ENCODE peak calls at places on chromosomes 12 and 14, in nine cellular contexts. N, I, S, H, W, V, T, R and C are unnamed samples.

GRCh38 chr12:120119395-120119973 is 2.9 kb upstream of the RAB35 start:
- DNase-seq in N (no peak), I (peak), S (no peak), H (peak), W (no peak), V (no peak), T (peak), R (no peak), C (no peak)

GRCh38 chr14:104876251-104876699 is 11.2 kb downstream of the CEP170B start:
- DNase-seq in N (peak), I (peak), S (no peak), H (no peak), W (peak), V (peak), T (peak), R (peak), C (no peak)

GRCh38 chr14:57547131-57547530 is 53.5 kb upstream of the CCDC198 start:
- DNase-seq in N (no peak), I (no peak), S (no peak), H (no peak), W (no peak), V (no peak), T (no peak), R (no peak), C (no peak)

GRCh38 chr12:105338954-105339353 is 8.5 kb downstream of the C12orf75 start:
- DNase-seq in N (no peak), I (no peak), S (no peak), H (no peak), W (no peak), V (no peak), T (no peak), R (no peak), C (no peak)

GRCh38 chr14:24179294-24179960 is 7.5 kb downstream of the REC8 start:
- DNase-seq in N (no peak), I (no peak), S (no peak), H (no peak), W (no peak), V (no peak), T (no peak), R (no peak), C (no peak)

GRCh38 chr12:26906704-26907103 is 31.1 kb downstream of the INTS13 start:
- DNase-seq in N (no peak), I (no peak), S (no peak), H (no peak), W (no peak), V (no peak), T (no peak), R (no peak), C (no peak)

GRCh38 chr14:97977711-97978261 is 1180.6 kb downstream of the VRK1 start:
- DNase-seq in N (peak), I (peak), S (peak), H (no peak), W (peak), V (no peak), T (no peak), R (peak), C (peak)

GRCh38 chr12:19496249-19497208 is 57.2 kb downstream of the AEBP2 start:
- DNase-seq in N (no peak), I (no peak), S (no peak), H (no peak), W (no peak), V (no peak), T (no peak), R (no peak), C (no peak)

GRCh38 chr12:106900554-106900953 is 55.2 kb upstream of the TMEM263 start:
- DNase-seq in N (no peak), I (no peak), S (no peak), H (no peak), W (peak), V (no peak), T (no peak), R (no peak), C (no peak)

GRCh38 chr14:24032727-24033418 is 18.9 kb upstream of the CARMIL3 start:
- DNase-seq in N (peak), I (peak), S (no peak), H (no peak), W (no peak), V (no peak), T (peak), R (no peak), C (no peak)

GRCh38 chr12:64090047-64090446 is 132.0 kb downstream of the KICS2 start:
- DNase-seq in N (no peak), I (no peak), S (no peak), H (no peak), W (no peak), V (no peak), T (no peak), R (no peak), C (peak)

GRCh38 chr14:103547941-103548462 is 14.5 kb downstream of the BAG5 start:
- DNase-seq in N (no peak), I (no peak), S (no peak), H (no peak), W (no peak), V (no peak), T (no peak), R (no peak), C (no peak)

GRCh38 chr14:104282332-104283196 is 144.2 kb downstream of the KIF26A start:
- DNase-seq in N (no peak), I (no peak), S (no peak), H (no peak), W (peak), V (peak), T (no peak), R (no peak), C (no peak)

GRCh38 chr12:62379026-62379722 is 87.5 kb upstream of the MON2 start:
- DNase-seq in N (no peak), I (peak), S (no peak), H (no peak), W (no peak), V (no peak), T (no peak), R (no peak), C (no peak)

GRCh38 chr12:570949-571794 is 92.1 kb downstream of the NINJ2 start:
- DNase-seq in N (peak), I (peak), S (no peak), H (peak), W (peak), V (peak), T (peak), R (peak), C (no peak)

GRCh38 chr14:90060965-90061848 is 587 bp upstream of the KCNK13 start:
- DNase-seq in N (peak), I (no peak), S (no peak), H (no peak), W (no peak), V (peak), T (no peak), R (no peak), C (no peak)